ENCODE peak calls at places on chromosomes 7 and 10, in seven cellular contexts. V, W, C, Q, F, P and L are unnamed samples.

GRCh38 chr10:49446031-49446430 is 50.1 kb upstream of the DRGX start:
- DNase-seq in V (no peak), W (no peak), C (peak; percentile 34), Q (no peak), F (no peak), P (no peak), L (no peak)

GRCh38 chr10:108561649-108562048 is 1361.7 kb downstream of the XPNPEP1 start:
- DNase-seq in V (peak; percentile 19), W (no peak), C (no peak), Q (no peak), F (no peak), P (no peak), L (no peak)

GRCh38 chr7:43895847-43896415 is 10.5 kb downstream of the URGCP start:
- DNase-seq in V (no peak), W (no peak), C (no peak), Q (no peak), F (no peak), P (no peak), L (no peak)

GRCh38 chr7:561631-562393 is 42.2 kb upstream of the PDGFA start:
- DNase-seq in V (no peak), W (no peak), C (no peak), Q (no peak), F (no peak), P (no peak), L (no peak)

GRCh38 chr7:129466796-129467195 is 32.6 kb downstream of the STRIP2 start:
- DNase-seq in V (no peak), W (no peak), C (no peak), Q (no peak), F (no peak), P (no peak), L (no peak)

GRCh38 chr10:25682203-25682950 is 251.7 kb upstream of the MYO3A start:
- DNase-seq in V (no peak), W (no peak), C (peak; percentile 4), Q (no peak), F (no peak), P (peak; percentile 66), L (no peak)

GRCh38 chr10:86192686-86193085 is 173.9 kb downstream of the GRID1 start:
- DNase-seq in V (no peak), W (peak; percentile 9), C (no peak), Q (no peak), F (no peak), P (no peak), L (no peak)

GRCh38 chr7:18416988-18417387 is 78.6 kb upstream of the HDAC9 start:
- DNase-seq in V (no peak), W (no peak), C (no peak), Q (no peak), F (no peak), P (no peak), L (no peak)

GRCh38 chr10:104246981-104247380 is 7.7 kb upstream of the GSTO1 start:
- DNase-seq in V (no peak), W (no peak), C (no peak), Q (no peak), F (no peak), P (no peak), L (no peak)

GRCh38 chr10:43209064-43209455 is 57.8 kb downstream of the RASGEF1A start:
- DNase-seq in V (no peak), W (no peak), C (no peak), Q (peak; percentile 1), F (no peak), P (no peak), L (no peak)

GRCh38 chr7:144787127-144787526 is 48.7 kb downstream of the TPK1 start:
- DNase-seq in V (no peak), W (no peak), C (no peak), Q (peak; percentile 45), F (no peak), P (peak; percentile 23), L (no peak)

GRCh38 chr10:127906548-127907377 is at the start of gene PTPRE:
- DNase-seq in V (no peak), W (peak; percentile 52), C (no peak), Q (peak; percentile 69), F (peak; percentile 67), P (peak; percentile 85), L (peak; percentile 84)

GRCh38 chr10:59561397-59562121 is 148.1 kb downstream of the SLC16A9 start:
- DNase-seq in V (no peak), W (no peak), C (peak; percentile 6), Q (no peak), F (no peak), P (no peak), L (no peak)

GRCh38 chr10:63266337-63267327 is 133.5 kb downstream of the NRBF2 start:
- DNase-seq in V (no peak), W (no peak), C (no peak), Q (no peak), F (peak; percentile 21), P (no peak), L (no peak)

GRCh38 chr7:18610331-18610948 is 114.9 kb downstream of the HDAC9 start:
- DNase-seq in V (no peak), W (no peak), C (peak; percentile 18), Q (peak; percentile 31), F (no peak), P (peak; percentile 59), L (no peak)

GRCh38 chr10:368579-369255 is 233.5 kb downstream of the ZMYND11 start:
- DNase-seq in V (no peak), W (no peak), C (no peak), Q (no peak), F (no peak), P (no peak), L (no peak)

GRCh38 chr7:135179321-135179925 is 8.9 kb upstream of the CYREN start:
- DNase-seq in V (no peak), W (no peak), C (no peak), Q (no peak), F (no peak), P (no peak), L (no peak)

GRCh38 chr7:102891693-102892261 is 21.0 kb upstream of the LRRC17 start:
- DNase-seq in V (peak; percentile 59), W (peak; percentile 56), C (peak; percentile 90), Q (no peak), F (no peak), P (no peak), L (no peak)

GRCh38 chr7:37987732-37988131 is 67.3 kb downstream of the EPDR1 start:
- DNase-seq in V (no peak), W (no peak), C (no peak), Q (no peak), F (no peak), P (no peak), L (no peak)

GRCh38 chr10:85831422-85831821 is 535.2 kb downstream of the GRID1 start:
- DNase-seq in V (no peak), W (no peak), C (no peak), Q (no peak), F (no peak), P (no peak), L (no peak)

GRCh38 chr10:68340358-68341080 is 7.8 kb upstream of the PBLD start:
- DNase-seq in V (no peak), W (no peak), C (no peak), Q (no peak), F (no peak), P (no peak), L (no peak)
- H3K36me3 ChIP-seq in V (peaks cover 11% of the 10 kb centered on the region), W (peaks cover 70% of the 10 kb centered on the region), C (peaks cover 68% of the 10 kb centered on the region), Q (peaks cover 99% of the 10 kb centered on the region), F (peaks cover 60% of the 10 kb centered on the region), P (peaks cover 74% of the 10 kb centered on the region), L (peaks cover 68% of the 10 kb centered on the region)

GRCh38 chr10:58396057-58396456 is 10.8 kb downstream of the TFAM start:
- DNase-seq in V (no peak), W (no peak), C (no peak), Q (no peak), F (no peak), P (no peak), L (no peak)
- H3K36me3 ChIP-seq in V (peaks cover 3% of the 10 kb centered on the region), W (peaks cover 59% of the 10 kb centered on the region), C (peaks cover 16% of the 10 kb centered on the region), Q (peaks cover 56% of the 10 kb centered on the region), F (peaks cover 22% of the 10 kb centered on the region), P (peaks cover 45% of the 10 kb centered on the region), L (peaks cover 24% of the 10 kb centered on the region)

GRCh38 chr10:11612004-11613001 is 853 bp upstream of the USP6NL start:
- DNase-seq in V (no peak), W (no peak), C (no peak), Q (no peak), F (peak; percentile 4), P (no peak), L (no peak)

GRCh38 chr10:11611248-11612003 is at the start of gene USP6NL:
- DNase-seq in V (peak; percentile 15), W (peak; percentile 83), C (peak; percentile 59), Q (peak; percentile 78), F (peak; percentile 48), P (peak; percentile 95), L (peak; percentile 96)

GRCh38 chr10:11609492-11610093 is 1.9 kb downstream of the USP6NL start:
- DNase-seq in V (no peak), W (no peak), C (no peak), Q (no peak), F (no peak), P (no peak), L (no peak)

GRCh38 chr10:11610151-11610854 is 1.1 kb downstream of the USP6NL start:
- DNase-seq in V (no peak), W (no peak), C (no peak), Q (no peak), F (no peak), P (no peak), L (no peak)

GRCh38 chr10:11610855-11611247 is 599 bp downstream of the USP6NL start:
- DNase-seq in V (no peak), W (peak; percentile 45), C (peak; percentile 23), Q (no peak), F (peak; percentile 29), P (peak; percentile 59), L (no peak)
- H3K36me3 ChIP-seq in V (no peaks in the 10 kb centered on the region), W (no peaks in the 10 kb centered on the region), C (no peaks in the 10 kb centered on the region), Q (no peaks in the 10 kb centered on the region), F (no peaks in the 10 kb centered on the region), P (no peaks in the 10 kb centered on the region), L (no peaks in the 10 kb centered on the region)

DNA sequence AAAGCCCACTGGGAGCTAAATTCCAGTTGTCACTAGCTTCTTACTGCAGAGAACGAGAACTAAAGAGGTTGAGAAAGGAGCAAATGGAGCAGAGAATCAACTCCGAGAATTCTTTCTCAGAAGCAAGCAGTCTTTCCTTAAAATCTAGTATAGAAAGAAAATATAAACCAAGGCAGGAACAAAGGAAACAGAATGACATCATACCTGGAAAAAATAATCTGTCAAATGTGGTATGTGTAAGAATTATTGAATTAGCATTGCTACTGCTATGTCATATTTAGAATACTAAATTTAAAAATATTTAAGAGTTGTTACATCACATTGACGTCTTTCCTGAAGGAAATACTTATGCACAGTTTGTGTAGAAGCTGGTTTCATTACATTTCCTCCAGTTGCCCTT is 4.3 kb downstream of the SLF2 start:
- DNase-seq in V (no peak), W (no peak), C (no peak), Q (no peak), F (no peak), P (no peak), L (no peak)
- H3K36me3 ChIP-seq in V (peaks cover 6% of the 10 kb centered on the region), W (peaks cover 57% of the 10 kb centered on the region), C (peaks cover 33% of the 10 kb centered on the region), Q (peaks cover 80% of the 10 kb centered on the region), F (peaks cover 31% of the 10 kb centered on the region), P (peaks cover 33% of the 10 kb centered on the region), L (peaks cover 62% of the 10 kb centered on the region)